ENCODE peak calls at places on chromosomes 7 and 10, in six cellular contexts. C, E, P, Z, H and T are unnamed samples.

GRCh38 chr7:5872326-5872725 is 8.3 kb upstream of the OCM start:
- DNase-seq in C (no peak), E (no peak), P (no peak), Z (no peak), H (no peak), T (no peak)

GRCh38 chr10:119726291-119727261 is 726 bp downstream of the INPP5F start:
- DNase-seq in C (peak; percentile 73), E (no peak), P (no peak), Z (no peak), H (no peak), T (no peak)

GRCh38 chr7:102284891-102285540 is 1.7 kb upstream of the SH2B2 start:
- DNase-seq in C (peak; percentile 72), E (no peak), P (peak; percentile 76), Z (no peak), H (no peak), T (no peak)

GRCh38 chr10:28853195-28853594 is 175.9 kb downstream of the BAMBI start:
- DNase-seq in C (no peak), E (no peak), P (no peak), Z (no peak), H (no peak), T (no peak)

GRCh38 chr7:30596043-30596641 is 1.5 kb downstream of the GARS1 start:
- DNase-seq in C (no peak), E (no peak), P (no peak), Z (no peak), H (no peak), T (no peak)

GRCh38 chr10:70145666-70146488 is 623 bp downstream of the TYSND1 start:
- DNase-seq in C (peak; percentile 83), E (peak; percentile 64), P (peak; percentile 86), Z (peak; percentile 73), H (no peak), T (peak; percentile 67)

GRCh38 chr7:112201421-112201820 is 4.8 kb downstream of the DOCK4 start:
- DNase-seq in C (no peak), E (no peak), P (no peak), Z (no peak), H (no peak), T (no peak)

GRCh38 chr10:121580276-121581116 is 17.7 kb downstream of the FGFR2 start:
- DNase-seq in C (no peak), E (no peak), P (no peak), Z (no peak), H (no peak), T (no peak)

GRCh38 chr7:66682350-66683093 is 53.8 kb downstream of the KCTD7 start:
- DNase-seq in C (peak; percentile 74), E (no peak), P (peak; percentile 83), Z (no peak), H (no peak), T (no peak)

GRCh38 chr10:73494213-73494612 is 1.6 kb downstream of the PPP3CB start:
- DNase-seq in C (no peak), E (no peak), P (no peak), Z (no peak), H (no peak), T (no peak)

GRCh38 chr10:11328264-11329054 is 283.0 kb downstream of the USP6NL start:
- DNase-seq in C (no peak), E (no peak), P (no peak), Z (no peak), H (no peak), T (no peak)

GRCh38 chr10:33952692-33953360 is 618.4 kb upstream of the NRP1 start:
- DNase-seq in C (no peak), E (no peak), P (no peak), Z (no peak), H (no peak), T (no peak)

GRCh38 chr10:121527690-121528089 is 70.6 kb downstream of the FGFR2 start:
- DNase-seq in C (peak; percentile 83), E (no peak), P (no peak), Z (no peak), H (no peak), T (no peak)

GRCh38 chr7:42429339-42429738 is 192.3 kb upstream of the GLI3 start:
- DNase-seq in C (no peak), E (no peak), P (no peak), Z (no peak), H (no peak), T (no peak)

GRCh38 chr7:112830769-112831168 is 40.6 kb upstream of the TMEM168 start:
- DNase-seq in C (no peak), E (no peak), P (no peak), Z (no peak), H (no peak), T (no peak)

GRCh38 chr7:106775975-106776607 is 89.0 kb upstream of the PIK3CG start:
- DNase-seq in C (no peak), E (no peak), P (no peak), Z (no peak), H (no peak), T (no peak)

GRCh38 chr10:103872137-103872933 is 17.0 kb upstream of the SH3PXD2A start:
- DNase-seq in C (no peak), E (no peak), P (no peak), Z (no peak), H (no peak), T (no peak)

GRCh38 chr10:23412223-23412622 is 26.7 kb upstream of the OTUD1 start:
- DNase-seq in C (no peak), E (no peak), P (no peak), Z (no peak), H (no peak), T (no peak)

GRCh38 chr10:43076311-43076875 is 476 bp upstream of the RET start:
- DNase-seq in C (no peak), E (no peak), P (peak; percentile 69), Z (no peak), H (no peak), T (no peak)

GRCh38 chr10:48632166-48632565 is 27.3 kb upstream of the ARHGAP22 start:
- DNase-seq in C (no peak), E (no peak), P (no peak), Z (no peak), H (no peak), T (no peak)

GRCh38 chr10:82737556-82737955 is 862.6 kb downstream of the NRG3 start:
- DNase-seq in C (no peak), E (no peak), P (peak; percentile 35), Z (no peak), H (no peak), T (no peak)

GRCh38 chr10:17410907-17411306 is 43.5 kb downstream of the ST8SIA6 start:
- DNase-seq in C (no peak), E (no peak), P (no peak), Z (no peak), H (no peak), T (no peak)

GRCh38 chr7:37848297-37848696 is at the start of gene NME8:
- DNase-seq in C (no peak), E (no peak), P (no peak), Z (no peak), H (no peak), T (no peak)

GRCh38 chr7:10998984-10999757 is 25.5 kb downstream of the PHF14 start:
- DNase-seq in C (no peak), E (no peak), P (no peak), Z (no peak), H (no peak), T (no peak)

GRCh38 chr10:3925184-3925583 is 140.2 kb upstream of the KLF6 start:
- DNase-seq in C (no peak), E (no peak), P (no peak), Z (no peak), H (no peak), T (no peak)

GRCh38 chr10:64571053-64571452 is 1049.9 kb downstream of the REEP3 start:
- DNase-seq in C (no peak), E (no peak), P (no peak), Z (no peak), H (no peak), T (no peak)

DNA sequence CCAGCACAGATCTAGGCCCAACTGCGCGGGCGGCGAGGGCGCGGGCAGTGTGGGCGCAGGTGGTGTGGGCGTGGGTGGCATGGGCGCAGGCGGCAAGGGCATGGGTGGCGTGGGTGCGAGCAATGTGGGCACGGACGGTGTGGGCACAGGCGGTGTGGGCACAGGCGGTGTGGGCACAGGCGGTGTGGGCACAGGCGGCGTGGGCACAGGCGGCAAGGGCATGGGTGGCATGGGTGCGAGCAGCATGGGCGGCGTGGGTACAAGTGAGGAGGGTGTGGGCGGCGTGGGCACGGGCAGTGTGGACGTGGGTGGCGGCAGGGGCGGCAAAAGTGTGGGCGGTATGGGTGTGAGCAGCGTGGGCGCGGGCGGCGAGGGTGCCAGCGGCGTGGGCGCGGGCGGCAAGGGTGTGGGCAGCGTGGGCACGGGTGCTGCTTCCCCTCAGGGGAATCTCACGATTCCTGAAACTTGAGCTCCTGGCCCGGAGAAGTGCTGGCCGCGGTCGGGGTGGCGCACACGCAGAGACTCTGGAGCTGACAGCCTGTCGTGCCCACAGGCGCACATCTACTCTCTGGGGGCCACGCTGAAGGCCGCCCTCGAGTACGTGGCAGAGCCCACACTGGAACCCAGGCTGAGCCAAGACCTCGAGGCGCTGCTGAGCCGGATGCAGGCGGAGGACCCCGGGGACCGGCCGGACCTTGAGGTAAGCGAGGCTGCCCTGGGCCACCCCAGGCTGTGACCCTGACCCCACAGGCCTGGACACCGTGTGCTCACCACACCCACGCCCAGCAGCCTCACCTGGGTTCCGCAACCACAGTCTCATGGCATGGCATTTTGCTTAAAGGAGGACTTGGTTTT is 23.0 kb downstream of the KNDC1 start:
- DNase-seq in C (no peak), E (no peak), P (peak; percentile 57), Z (no peak), H (no peak), T (no peak)
- H3K9me3 ChIP-seq in C (no peaks in the 10 kb centered on the region), E (no peaks in the 10 kb centered on the region), P (no peaks in the 10 kb centered on the region), Z (no peaks in the 10 kb centered on the region), H (no peaks in the 10 kb centered on the region), T (no peaks in the 10 kb centered on the region)

GRCh38 chr7:158976849-158977593 is 120.7 kb downstream of the DYNC2I1 start:
- DNase-seq in C (peak; percentile 88), E (peak; percentile 78), P (peak; percentile 87), Z (peak; percentile 96), H (peak; percentile 81), T (peak; percentile 68)
- H3K9me3 ChIP-seq in C (peaks cover 8% of the 10 kb centered on the region), E (no peaks in the 10 kb centered on the region), P (no peaks in the 10 kb centered on the region), Z (peaks cover 10% of the 10 kb centered on the region), H (peaks cover 15% of the 10 kb centered on the region), T (peaks cover 4% of the 10 kb centered on the region)

DNA sequence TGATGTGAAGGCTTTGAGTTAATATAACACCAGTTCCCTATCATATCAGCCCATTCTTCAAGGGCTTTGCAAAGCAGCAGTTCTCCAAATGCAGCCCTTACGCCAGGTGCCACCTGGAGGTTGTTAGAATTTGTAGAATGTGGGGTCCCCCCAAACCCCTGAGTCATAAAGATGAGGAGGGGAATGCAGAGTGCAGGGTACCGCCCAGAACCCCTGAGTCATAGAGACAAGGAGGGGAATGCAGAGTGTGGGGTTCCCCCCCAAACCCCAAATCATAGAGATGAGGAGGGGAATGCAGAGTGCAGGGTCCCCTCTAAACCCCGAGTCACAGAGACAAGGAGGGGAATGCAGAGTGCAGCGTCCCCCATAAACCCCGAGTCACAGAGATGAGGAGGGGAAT is 605.8 kb downstream of the PTPRN2 start:
- DNase-seq in C (peak; percentile 40), E (no peak), P (no peak), Z (no peak), H (no peak), T (no peak)
- H3K9me3 ChIP-seq in C (no peaks in the 10 kb centered on the region), E (no peaks in the 10 kb centered on the region), P (no peaks in the 10 kb centered on the region), Z (no peaks in the 10 kb centered on the region), H (no peaks in the 10 kb centered on the region), T (no peaks in the 10 kb centered on the region)

DNA sequence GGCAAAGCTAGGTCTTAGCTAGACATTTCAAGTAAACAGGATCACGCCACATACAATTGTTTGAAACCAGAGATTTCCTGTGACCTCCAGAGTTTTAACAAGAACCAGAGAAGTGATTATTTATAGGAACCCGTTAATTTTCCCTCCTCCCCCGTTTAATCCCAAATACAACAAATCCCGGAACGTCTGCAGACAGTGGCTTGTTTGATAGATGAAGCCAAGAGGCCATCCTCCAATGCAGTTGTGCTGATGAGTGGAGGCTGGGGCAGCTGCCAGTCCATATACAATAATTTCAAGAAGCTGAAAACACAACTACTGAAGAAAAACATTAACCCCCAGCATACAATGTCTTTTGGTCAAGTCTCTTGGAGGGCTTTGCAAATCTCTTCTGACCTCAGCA is 971.6 kb upstream of the ZNF722 start:
- DNase-seq in C (no peak), E (no peak), P (no peak), Z (no peak), H (no peak), T (no peak)
- H3K9me3 ChIP-seq in C (peaks cover 21% of the 10 kb centered on the region), E (no peaks in the 10 kb centered on the region), P (no peaks in the 10 kb centered on the region), Z (peaks cover 19% of the 10 kb centered on the region), H (peaks cover 71% of the 10 kb centered on the region), T (peaks cover 10% of the 10 kb centered on the region)